ENCODE peak calls at places on chromosomes 2 and 18, in nine cellular contexts. One of them, this sample, is unnamed.

GRCh38 chr2:100264651-100265050 is 57.6 kb downstream of the LONRF2 start:
- DNase-seq in activated T-helper 9 cell treated with anti-CD3 and anti-CD28 coated beads, Interleukin-2, amount 50 U/mL, for 16 hours: no peak
- DNase-seq in mucosa of gallbladder: no peak
- DNase-seq in prostate gland: no peak
- DNase-seq in fibroblast of lung: no peak
- DNase-seq in HTR-8/SVneo: no peak
- DNase-seq in activated naive CD4-positive, alpha-beta T cell treated with Interleukin-2 at 50 U/mL for 16 hours: no peak
- DNase-seq in CD8-positive, alpha-beta memory T cell: no peak
- DNase-seq in activated CD4-positive, alpha-beta T cell treated with anti-CD3 and anti-CD28 coated beads for 48 hours: no peak
- DNase-seq in this sample: no peak

GRCh38 chr2:41400057-41400665 is 647.7 kb upstream of the PKDCC start:
- DNase-seq in CD8-positive, alpha-beta memory T cell: no peak
- DNase-seq in fibroblast of lung: peak
- DNase-seq in prostate gland: no peak
- DNase-seq in mucosa of gallbladder: no peak
- DNase-seq in activated CD4-positive, alpha-beta T cell treated with anti-CD3 and anti-CD28 coated beads for 48 hours: peak
- DNase-seq in HTR-8/SVneo: no peak
- DNase-seq in activated naive CD4-positive, alpha-beta T cell treated with Interleukin-2 at 50 U/mL for 16 hours: no peak
- DNase-seq in activated T-helper 9 cell treated with anti-CD3 and anti-CD28 coated beads, Interleukin-2, amount 50 U/mL, for 16 hours: no peak
- DNase-seq in this sample: no peak

GRCh38 chr18:61635901-61636528 is 256.8 kb downstream of the RNF152 start:
- DNase-seq in activated T-helper 9 cell treated with anti-CD3 and anti-CD28 coated beads, Interleukin-2, amount 50 U/mL, for 16 hours: no peak
- DNase-seq in activated naive CD4-positive, alpha-beta T cell treated with Interleukin-2 at 50 U/mL for 16 hours: peak
- DNase-seq in fibroblast of lung: peak
- DNase-seq in HTR-8/SVneo: peak
- DNase-seq in prostate gland: peak
- DNase-seq in CD8-positive, alpha-beta memory T cell: no peak
- DNase-seq in activated CD4-positive, alpha-beta T cell treated with anti-CD3 and anti-CD28 coated beads for 48 hours: peak
- DNase-seq in mucosa of gallbladder: peak
- DNase-seq in this sample: no peak

GRCh38 chr2:190452433-190452832 is 44.3 kb downstream of the MFSD6 start:
- DNase-seq in activated CD4-positive, alpha-beta T cell treated with anti-CD3 and anti-CD28 coated beads for 48 hours: no peak
- DNase-seq in fibroblast of lung: no peak
- DNase-seq in prostate gland: no peak
- DNase-seq in mucosa of gallbladder: no peak
- DNase-seq in HTR-8/SVneo: no peak
- DNase-seq in activated naive CD4-positive, alpha-beta T cell treated with Interleukin-2 at 50 U/mL for 16 hours: no peak
- DNase-seq in CD8-positive, alpha-beta memory T cell: no peak
- DNase-seq in activated T-helper 9 cell treated with anti-CD3 and anti-CD28 coated beads, Interleukin-2, amount 50 U/mL, for 16 hours: no peak
- DNase-seq in this sample: no peak

GRCh38 chr2:196823750-196824149 is 14.6 kb upstream of the C2orf66 start:
- DNase-seq in CD8-positive, alpha-beta memory T cell: no peak
- DNase-seq in activated naive CD4-positive, alpha-beta T cell treated with Interleukin-2 at 50 U/mL for 16 hours: no peak
- DNase-seq in fibroblast of lung: peak
- DNase-seq in prostate gland: no peak
- DNase-seq in activated CD4-positive, alpha-beta T cell treated with anti-CD3 and anti-CD28 coated beads for 48 hours: no peak
- DNase-seq in HTR-8/SVneo: peak
- DNase-seq in activated T-helper 9 cell treated with anti-CD3 and anti-CD28 coated beads, Interleukin-2, amount 50 U/mL, for 16 hours: no peak
- DNase-seq in mucosa of gallbladder: no peak
- DNase-seq in this sample: peak

GRCh38 chr18:13339653-13340052 is 121.1 kb downstream of the LDLRAD4 start:
- DNase-seq in activated naive CD4-positive, alpha-beta T cell treated with Interleukin-2 at 50 U/mL for 16 hours: no peak
- DNase-seq in HTR-8/SVneo: no peak
- DNase-seq in CD8-positive, alpha-beta memory T cell: no peak
- DNase-seq in activated T-helper 9 cell treated with anti-CD3 and anti-CD28 coated beads, Interleukin-2, amount 50 U/mL, for 16 hours: no peak
- DNase-seq in prostate gland: no peak
- DNase-seq in fibroblast of lung: no peak
- DNase-seq in mucosa of gallbladder: no peak
- DNase-seq in activated CD4-positive, alpha-beta T cell treated with anti-CD3 and anti-CD28 coated beads for 48 hours: no peak
- DNase-seq in this sample: no peak

GRCh38 chr2:236828002-236828401 is 257.7 kb upstream of the COPS8 start:
- DNase-seq in fibroblast of lung: no peak
- DNase-seq in mucosa of gallbladder: peak
- DNase-seq in CD8-positive, alpha-beta memory T cell: no peak
- DNase-seq in activated naive CD4-positive, alpha-beta T cell treated with Interleukin-2 at 50 U/mL for 16 hours: no peak
- DNase-seq in prostate gland: no peak
- DNase-seq in HTR-8/SVneo: no peak
- DNase-seq in activated CD4-positive, alpha-beta T cell treated with anti-CD3 and anti-CD28 coated beads for 48 hours: no peak
- DNase-seq in activated T-helper 9 cell treated with anti-CD3 and anti-CD28 coated beads, Interleukin-2, amount 50 U/mL, for 16 hours: no peak
- DNase-seq in this sample: no peak

GRCh38 chr18:44896817-44897216 is 216.1 kb downstream of the SETBP1 start:
- DNase-seq in fibroblast of lung: no peak
- DNase-seq in HTR-8/SVneo: no peak
- DNase-seq in activated CD4-positive, alpha-beta T cell treated with anti-CD3 and anti-CD28 coated beads for 48 hours: no peak
- DNase-seq in mucosa of gallbladder: no peak
- DNase-seq in activated naive CD4-positive, alpha-beta T cell treated with Interleukin-2 at 50 U/mL for 16 hours: no peak
- DNase-seq in activated T-helper 9 cell treated with anti-CD3 and anti-CD28 coated beads, Interleukin-2, amount 50 U/mL, for 16 hours: no peak
- DNase-seq in prostate gland: no peak
- DNase-seq in CD8-positive, alpha-beta memory T cell: no peak
- DNase-seq in this sample: no peak

GRCh38 chr2:15941483-15941853 is 1.1 kb downstream of the MYCN start:
- DNase-seq in activated naive CD4-positive, alpha-beta T cell treated with Interleukin-2 at 50 U/mL for 16 hours: no peak
- DNase-seq in mucosa of gallbladder: no peak
- DNase-seq in prostate gland: no peak
- DNase-seq in activated T-helper 9 cell treated with anti-CD3 and anti-CD28 coated beads, Interleukin-2, amount 50 U/mL, for 16 hours: no peak
- DNase-seq in HTR-8/SVneo: no peak
- DNase-seq in CD8-positive, alpha-beta memory T cell: no peak
- DNase-seq in fibroblast of lung: no peak
- DNase-seq in activated CD4-positive, alpha-beta T cell treated with anti-CD3 and anti-CD28 coated beads for 48 hours: peak
- DNase-seq in this sample: no peak

GRCh38 chr2:239381709-239382134 is 19.1 kb downstream of the HDAC4 start:
- DNase-seq in mucosa of gallbladder: no peak
- DNase-seq in prostate gland: no peak
- DNase-seq in fibroblast of lung: no peak
- DNase-seq in HTR-8/SVneo: no peak
- DNase-seq in activated naive CD4-positive, alpha-beta T cell treated with Interleukin-2 at 50 U/mL for 16 hours: peak
- DNase-seq in activated CD4-positive, alpha-beta T cell treated with anti-CD3 and anti-CD28 coated beads for 48 hours: peak
- DNase-seq in activated T-helper 9 cell treated with anti-CD3 and anti-CD28 coated beads, Interleukin-2, amount 50 U/mL, for 16 hours: no peak
- DNase-seq in CD8-positive, alpha-beta memory T cell: no peak
- DNase-seq in this sample: no peak

GRCh38 chr2:227125506-227125905 is 38.5 kb downstream of the COL4A4 start:
- DNase-seq in CD8-positive, alpha-beta memory T cell: no peak
- DNase-seq in prostate gland: no peak
- DNase-seq in mucosa of gallbladder: no peak
- DNase-seq in activated CD4-positive, alpha-beta T cell treated with anti-CD3 and anti-CD28 coated beads for 48 hours: no peak
- DNase-seq in activated T-helper 9 cell treated with anti-CD3 and anti-CD28 coated beads, Interleukin-2, amount 50 U/mL, for 16 hours: no peak
- DNase-seq in HTR-8/SVneo: no peak
- DNase-seq in activated naive CD4-positive, alpha-beta T cell treated with Interleukin-2 at 50 U/mL for 16 hours: no peak
- DNase-seq in fibroblast of lung: no peak
- DNase-seq in this sample: no peak

GRCh38 chr18:22378672-22379282 is 38.9 kb downstream of the CTAGE1 start:
- DNase-seq in activated CD4-positive, alpha-beta T cell treated with anti-CD3 and anti-CD28 coated beads for 48 hours: peak
- DNase-seq in CD8-positive, alpha-beta memory T cell: peak
- DNase-seq in activated T-helper 9 cell treated with anti-CD3 and anti-CD28 coated beads, Interleukin-2, amount 50 U/mL, for 16 hours: no peak
- DNase-seq in HTR-8/SVneo: peak
- DNase-seq in prostate gland: no peak
- DNase-seq in activated naive CD4-positive, alpha-beta T cell treated with Interleukin-2 at 50 U/mL for 16 hours: no peak
- DNase-seq in fibroblast of lung: peak
- DNase-seq in mucosa of gallbladder: peak
- DNase-seq in this sample: no peak